ENCODE peak calls at places on chromosome 11, in nine cellular contexts. H is left ventricle myocardium inferior, X is mammary epithelial cell, F is thoracic aorta, A is MCF 10A, W is foreskin fibroblast, T is lower lobe of right lung, Q is WTC11, M is progenitor cell of endocrine pancreas. J is an unnamed sample.

GRCh38 chr11:124577664-124578427 is 8.0 kb downstream of the OR8A1 start:
- DNase-seq in H (no peak), X (no peak), F (no peak), A (no peak), W (no peak), T (no peak), Q (no peak), M (no peak), J (no peak)

GRCh38 chr11:28919194-28919593 is 811.0 kb downstream of the METTL15 start:
- DNase-seq in H (no peak), X (peak; percentile 84), F (no peak), A (peak; percentile 15), W (no peak), T (no peak), Q (no peak), M (no peak), J (no peak)

GRCh38 chr11:64887757-64888405 is 9.5 kb upstream of the EHD1 start:
- DNase-seq in H (peak; percentile 85), X (peak; percentile 49), F (no peak), A (peak; percentile 60), W (peak; percentile 80), T (peak; percentile 91), Q (peak; percentile 91), M (peak; percentile 78), J (peak; percentile 72)

GRCh38 chr11:134252539-134253188 is 488 bp downstream of the THYN1 start:
- DNase-seq in H (no peak), X (peak; percentile 45), F (no peak), A (no peak), W (peak; percentile 69), T (no peak), Q (peak; percentile 29), M (no peak), J (no peak)

GRCh38 chr11:7592706-7593105 is 78.9 kb downstream of the PPFIBP2 start:
- DNase-seq in H (peak; percentile 48), X (peak; percentile 95), F (no peak), A (peak; percentile 95), W (peak; percentile 89), T (peak; percentile 76), Q (no peak), M (no peak), J (no peak)

GRCh38 chr11:123409886-123410549 is 20.1 kb upstream of the GRAMD1B start:
- DNase-seq in H (no peak), X (no peak), F (no peak), A (no peak), W (no peak), T (no peak), Q (no peak), M (no peak), J (peak; percentile 39)

GRCh38 chr11:120337133-120337895 is 1.1 kb downstream of the ARHGEF12 start:
- DNase-seq in H (peak; percentile 45), X (peak; percentile 35), F (peak; percentile 12), A (no peak), W (peak; percentile 47), T (no peak), Q (peak; percentile 30), M (peak; percentile 24), J (peak; percentile 30)

GRCh38 chr11:120546312-120547205 is 35.0 kb downstream of the GRIK4 start:
- DNase-seq in H (no peak), X (peak; percentile 96), F (peak; percentile 47), A (peak; percentile 97), W (peak; percentile 95), T (no peak), Q (peak; percentile 51), M (no peak), J (peak; percentile 70)

GRCh38 chr11:64253481-64253880 is 2.2 kb downstream of the PLCB3 start:
- DNase-seq in H (no peak), X (no peak), F (no peak), A (no peak), W (peak; percentile 53), T (no peak), Q (no peak), M (no peak), J (no peak)

DNA sequence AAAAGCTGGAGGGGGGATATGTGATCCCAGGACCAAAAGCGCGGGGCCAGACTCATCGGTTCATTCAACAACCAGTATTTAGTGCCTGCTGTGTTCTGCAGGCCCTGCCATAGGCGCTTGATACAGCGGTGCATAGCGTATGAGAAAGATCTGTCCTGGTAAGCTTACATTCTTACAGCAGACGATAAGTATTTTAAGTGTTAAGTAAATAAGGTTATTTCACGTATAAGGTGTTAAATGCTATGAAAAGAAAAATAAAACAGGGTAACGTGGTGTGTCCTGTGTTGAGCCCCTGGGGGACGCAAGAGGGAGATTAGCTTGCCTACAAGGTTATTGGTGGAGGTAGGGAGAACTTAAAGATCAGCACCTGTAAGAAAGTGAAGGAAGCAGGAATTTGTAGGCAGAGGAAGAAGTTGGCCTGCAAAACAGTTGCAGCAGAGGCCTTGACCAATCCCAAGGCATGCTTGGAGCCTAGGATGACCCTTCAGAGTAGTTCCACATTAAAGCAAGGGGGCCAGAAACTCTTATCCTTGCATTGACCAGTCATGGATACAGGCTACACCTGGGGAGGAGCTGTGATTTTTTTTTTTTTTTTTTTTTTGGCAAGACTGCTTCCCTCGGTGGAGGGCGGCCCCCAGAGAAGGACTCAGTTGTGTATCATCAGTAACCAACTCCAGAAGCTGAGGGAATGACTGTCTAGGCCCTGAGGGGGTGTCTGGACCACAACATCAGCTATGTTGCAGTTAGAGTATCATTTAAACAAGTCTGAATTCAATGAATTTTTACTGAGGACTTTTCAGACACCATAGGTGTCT is 499 bp upstream of the LIPT2 start:
- DNase-seq in H (no peak), X (peak; percentile 94), F (no peak), A (peak; percentile 91), W (no peak), T (no peak), Q (no peak), M (no peak), J (no peak)
- TF ChIP-seq CTCF in H (no peak), X (no peak), F (no peak), A (no peak), W (no peak), T (no peak), Q (no peak), M (peak; percentile 5), J (no peak)

GRCh38 chr11:130198964-130199363 is 39.4 kb downstream of the ST14 start:
- DNase-seq in H (no peak), X (no peak), F (no peak), A (no peak), W (no peak), T (no peak), Q (no peak), M (no peak), J (no peak)
- TF ChIP-seq CTCF in H (no peak), X (peak; percentile 1), F (no peak), A (no peak), W (no peak), T (no peak), Q (no peak), M (no peak), J (peak; percentile 4)

GRCh38 chr11:72040497-72041363 is 39.6 kb downstream of the NUMA1 start:
- DNase-seq in H (peak; percentile 97), X (peak; percentile 83), F (peak; percentile 76), A (peak; percentile 91), W (peak; percentile 97), T (peak; percentile 95), Q (peak; percentile 71), M (peak; percentile 48), J (peak; percentile 95)
- TF ChIP-seq CTCF in H (no peak), X (no peak), F (no peak), A (no peak), W (no peak), T (no peak), Q (no peak), M (no peak), J (no peak)

GRCh38 chr11:68750197-68750987 is 928 bp downstream of the TESMIN start:
- DNase-seq in H (no peak), X (no peak), F (no peak), A (no peak), W (no peak), T (peak; percentile 58), Q (peak; percentile 94), M (peak; percentile 60), J (no peak)

GRCh38 chr11:68750988-68751325 is 363 bp downstream of the TESMIN start:
- DNase-seq in H (no peak), X (no peak), F (no peak), A (no peak), W (no peak), T (no peak), Q (no peak), M (no peak), J (no peak)

GRCh38 chr11:68749501-68750196 is 1.7 kb downstream of the TESMIN start:
- DNase-seq in H (no peak), X (no peak), F (no peak), A (no peak), W (peak; percentile 50), T (no peak), Q (peak; percentile 36), M (no peak), J (no peak)

GRCh38 chr11:68748061-68748460 is 3.3 kb downstream of the TESMIN start:
- DNase-seq in H (no peak), X (no peak), F (no peak), A (no peak), W (no peak), T (no peak), Q (no peak), M (no peak), J (no peak)

DNA sequence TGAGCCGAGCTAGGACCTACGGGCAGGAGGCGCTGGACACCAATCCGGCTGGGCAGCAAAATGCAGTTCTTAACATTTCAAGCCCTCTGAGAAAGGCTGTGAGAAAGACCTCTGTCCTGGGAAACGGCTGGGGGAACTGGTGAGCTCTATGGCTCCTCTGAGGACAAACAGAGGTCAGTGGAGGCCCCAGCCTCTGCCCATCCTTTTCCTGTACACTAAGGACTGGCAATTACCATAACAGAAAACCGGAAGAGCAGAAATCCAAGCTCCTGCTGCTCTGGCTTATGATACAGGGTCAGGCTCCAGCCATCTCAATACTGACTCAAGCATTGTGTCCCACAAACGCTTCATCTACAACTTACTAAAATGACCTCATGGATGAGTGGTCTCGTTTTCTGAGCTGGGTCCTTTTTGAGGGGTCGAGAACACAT is 2.2 kb downstream of the TESMIN start:
- DNase-seq in H (no peak), X (no peak), F (no peak), A (no peak), W (peak; percentile 15), T (no peak), Q (no peak), M (no peak), J (no peak)
- TF ChIP-seq CTCF in H (no peak), X (no peak), F (no peak), A (no peak), W (no peak), T (no peak), Q (no peak), M (no peak), J (no peak)

GRCh38 chr11:117595440-117595839 is 201.6 kb downstream of the DSCAML1 start:
- DNase-seq in H (no peak), X (no peak), F (no peak), A (peak; percentile 9), W (no peak), T (no peak), Q (no peak), M (no peak), J (no peak)
- TF ChIP-seq CTCF in H (no peak), X (no peak), F (no peak), A (no peak), W (no peak), T (no peak), Q (no peak), M (no peak), J (peak; percentile 9)

GRCh38 chr11:10731064-10731680 is 19.9 kb upstream of the CTR9 start:
- DNase-seq in H (no peak), X (no peak), F (no peak), A (no peak), W (no peak), T (no peak), Q (no peak), M (no peak), J (no peak)
- TF ChIP-seq CTCF in H (no peak), X (no peak), F (no peak), A (no peak), W (no peak), T (no peak), Q (no peak), M (no peak), J (no peak)

J was measured in BE2C.